ENCODE peak calls at places on chromosomes 5 and 9, in four cellular contexts. One of them, this sample, is unnamed.

GRCh38 chr5:159071382-159071781 is 28.3 kb downstream of the EBF1 start:
- DNase-seq in brain microvascular endothelial cell: no peak
- DNase-seq in AG09309: no peak
- DNase-seq in A673: no peak
- DNase-seq in this sample: no peak

GRCh38 chr9:78144663-78145377 is 91.1 kb upstream of the CEP78 start:
- DNase-seq in brain microvascular endothelial cell: no peak
- DNase-seq in A673: no peak
- DNase-seq in AG09309: no peak
- DNase-seq in this sample: no peak

GRCh38 chr9:87620727-87621322 is 105.1 kb upstream of the CTSL start:
- DNase-seq in A673: no peak
- DNase-seq in brain microvascular endothelial cell: no peak
- DNase-seq in AG09309: no peak
- DNase-seq in this sample: no peak

GRCh38 chr5:107670927-107671741 is at the start of gene EFNA5:
- DNase-seq in A673: peak
- DNase-seq in brain microvascular endothelial cell: peak
- DNase-seq in AG09309: no peak
- DNase-seq in this sample: no peak

GRCh38 chr5:169710675-169711074 is 73.6 kb downstream of the DOCK2 start:
- DNase-seq in A673: no peak
- DNase-seq in AG09309: no peak
- DNase-seq in brain microvascular endothelial cell: no peak
- DNase-seq in this sample: no peak

GRCh38 chr9:2481216-2481615 is 140.4 kb upstream of the VLDLR start:
- DNase-seq in brain microvascular endothelial cell: no peak
- DNase-seq in A673: no peak
- DNase-seq in AG09309: no peak
- DNase-seq in this sample: no peak

GRCh38 chr9:131633491-131634031 is 88.2 kb downstream of the PRRT1B start:
- DNase-seq in A673: peak
- DNase-seq in AG09309: no peak
- DNase-seq in brain microvascular endothelial cell: no peak
- DNase-seq in this sample: no peak

GRCh38 chr9:69364510-69365150 is 39.6 kb downstream of the ENTREP1 start:
- DNase-seq in AG09309: no peak
- DNase-seq in brain microvascular endothelial cell: no peak
- DNase-seq in A673: no peak
- DNase-seq in this sample: no peak

GRCh38 chr9:6667633-6668280 is 22.2 kb upstream of the GLDC start:
- DNase-seq in A673: peak
- DNase-seq in AG09309: no peak
- DNase-seq in brain microvascular endothelial cell: peak
- DNase-seq in this sample: no peak

GRCh38 chr5:398475-399295 is 44.3 kb upstream of the EXOC3 start:
- DNase-seq in AG09309: no peak
- DNase-seq in brain microvascular endothelial cell: no peak
- DNase-seq in A673: no peak
- DNase-seq in this sample: no peak

GRCh38 chr5:140833993-140834392 is at the start of gene PCDHA7:
- DNase-seq in brain microvascular endothelial cell: no peak
- DNase-seq in A673: peak
- DNase-seq in AG09309: no peak
- DNase-seq in this sample: no peak

GRCh38 chr5:155057626-155058025 is 44.1 kb downstream of the KIF4B start:
- DNase-seq in A673: no peak
- DNase-seq in AG09309: no peak
- DNase-seq in brain microvascular endothelial cell: no peak
- DNase-seq in this sample: no peak

GRCh38 chr5:137280656-137281055 is 218.5 kb downstream of the SPOCK1 start:
- DNase-seq in A673: no peak
- DNase-seq in AG09309: no peak
- DNase-seq in brain microvascular endothelial cell: no peak
- DNase-seq in this sample: no peak

GRCh38 chr5:129392681-129393080 is 67.4 kb upstream of the ADAMTS19 start:
- DNase-seq in A673: no peak
- DNase-seq in AG09309: no peak
- DNase-seq in brain microvascular endothelial cell: no peak
- DNase-seq in this sample: peak

GRCh38 chr9:36074870-36075532 is 38.3 kb downstream of the RECK start:
- DNase-seq in brain microvascular endothelial cell: peak
- DNase-seq in A673: peak
- DNase-seq in AG09309: peak
- DNase-seq in this sample: peak

GRCh38 chr5:150497274-150497988 is 10.5 kb upstream of the NDST1 start:
- DNase-seq in AG09309: no peak
- DNase-seq in brain microvascular endothelial cell: peak
- DNase-seq in A673: peak
- DNase-seq in this sample: no peak

GRCh38 chr5:134844252-134844651 is 1.5 kb upstream of the C5orf24 start:
- DNase-seq in AG09309: no peak
- DNase-seq in brain microvascular endothelial cell: no peak
- DNase-seq in A673: no peak
- DNase-seq in this sample: no peak

GRCh38 chr5:44565872-44566271 is 176.7 kb upstream of the FGF10 start:
- DNase-seq in AG09309: no peak
- DNase-seq in A673: no peak
- DNase-seq in brain microvascular endothelial cell: no peak
- DNase-seq in this sample: no peak

GRCh38 chr9:133715866-133716563 is 22.1 kb downstream of the SARDH start:
- DNase-seq in AG09309: no peak
- DNase-seq in brain microvascular endothelial cell: peak
- DNase-seq in A673: peak
- DNase-seq in this sample: no peak

GRCh38 chr5:40414922-40415321 is 264.8 kb upstream of the PTGER4 start:
- DNase-seq in AG09309: no peak
- DNase-seq in A673: no peak
- DNase-seq in brain microvascular endothelial cell: no peak
- DNase-seq in this sample: no peak

GRCh38 chr9:93949694-93950449 is 5.3 kb downstream of the BARX1 start:
- DNase-seq in brain microvascular endothelial cell: no peak
- DNase-seq in AG09309: no peak
- DNase-seq in A673: no peak
- DNase-seq in this sample: no peak

GRCh38 chr5:96143450-96143849 is 181.8 kb upstream of the ELL2 start:
- DNase-seq in A673: no peak
- DNase-seq in AG09309: no peak
- DNase-seq in brain microvascular endothelial cell: no peak
- DNase-seq in this sample: no peak

GRCh38 chr9:129139233-129139992 is 28.2 kb downstream of the PTPA start:
- DNase-seq in brain microvascular endothelial cell: peak
- DNase-seq in A673: peak
- DNase-seq in AG09309: peak
- DNase-seq in this sample: peak

GRCh38 chr9:129137292-129138143 is 26.3 kb downstream of the PTPA start:
- DNase-seq in brain microvascular endothelial cell: no peak
- DNase-seq in AG09309: no peak
- DNase-seq in A673: no peak
- DNase-seq in this sample: no peak

GRCh38 chr9:129139993-129140396 is 28.8 kb downstream of the PTPA start:
- DNase-seq in brain microvascular endothelial cell: peak
- DNase-seq in A673: peak
- DNase-seq in AG09309: peak
- DNase-seq in this sample: peak

GRCh38 chr9:129138144-129138462 is 26.9 kb downstream of the PTPA start:
- DNase-seq in A673: no peak
- DNase-seq in brain microvascular endothelial cell: no peak
- DNase-seq in AG09309: no peak
- DNase-seq in this sample: no peak

GRCh38 chr9:129138476-129139232 is 27.4 kb downstream of the PTPA start:
- DNase-seq in A673: no peak
- DNase-seq in AG09309: peak
- DNase-seq in brain microvascular endothelial cell: no peak
- DNase-seq in this sample: no peak
- TF ChIP-seq CTCF in A673: no peak
- TF ChIP-seq CTCF in AG09309: no peak
- TF ChIP-seq CTCF in brain microvascular endothelial cell: no peak
- TF ChIP-seq CTCF in this sample: no peak

GRCh38 chr9:19409406-19410194 is 791 bp downstream of the ACER2 start:
- DNase-seq in AG09309: no peak
- DNase-seq in A673: peak
- DNase-seq in brain microvascular endothelial cell: no peak
- DNase-seq in this sample: no peak
- TF ChIP-seq CTCF in AG09309: no peak
- TF ChIP-seq CTCF in A673: no peak
- TF ChIP-seq CTCF in brain microvascular endothelial cell: no peak
- TF ChIP-seq CTCF in this sample: no peak

GRCh38 chr9:121838757-121839669 is 187.6 kb downstream of the DAB2IP start:
- DNase-seq in A673: peak
- DNase-seq in AG09309: no peak
- DNase-seq in brain microvascular endothelial cell: no peak
- DNase-seq in this sample: no peak
- TF ChIP-seq CTCF in A673: peak
- TF ChIP-seq CTCF in AG09309: peak
- TF ChIP-seq CTCF in brain microvascular endothelial cell: peak
- TF ChIP-seq CTCF in this sample: peak

GRCh38 chr9:92706218-92706940 is 36.4 kb upstream of the IPPK start:
- DNase-seq in brain microvascular endothelial cell: no peak
- DNase-seq in A673: peak
- DNase-seq in AG09309: no peak
- DNase-seq in this sample: no peak
- TF ChIP-seq CTCF in brain microvascular endothelial cell: peak
- TF ChIP-seq CTCF in A673: peak
- TF ChIP-seq CTCF in AG09309: peak
- TF ChIP-seq CTCF in this sample: no peak

GRCh38 chr9:79611091-79611614 is 39.4 kb downstream of the TLE4 start:
- DNase-seq in AG09309: peak
- DNase-seq in A673: peak
- DNase-seq in brain microvascular endothelial cell: peak
- DNase-seq in this sample: peak

GRCh38 chr9:79615038-79615437 is 43.3 kb downstream of the TLE4 start:
- DNase-seq in brain microvascular endothelial cell: no peak
- DNase-seq in A673: no peak
- DNase-seq in AG09309: no peak
- DNase-seq in this sample: no peak

GRCh38 chr9:79616013-79616412 is 44.2 kb downstream of the TLE4 start:
- DNase-seq in AG09309: no peak
- DNase-seq in A673: no peak
- DNase-seq in brain microvascular endothelial cell: no peak
- DNase-seq in this sample: no peak

GRCh38 chr9:79610019-79610760 is 38.4 kb downstream of the TLE4 start:
- DNase-seq in A673: no peak
- DNase-seq in AG09309: peak
- DNase-seq in brain microvascular endothelial cell: peak
- DNase-seq in this sample: peak

DNA sequence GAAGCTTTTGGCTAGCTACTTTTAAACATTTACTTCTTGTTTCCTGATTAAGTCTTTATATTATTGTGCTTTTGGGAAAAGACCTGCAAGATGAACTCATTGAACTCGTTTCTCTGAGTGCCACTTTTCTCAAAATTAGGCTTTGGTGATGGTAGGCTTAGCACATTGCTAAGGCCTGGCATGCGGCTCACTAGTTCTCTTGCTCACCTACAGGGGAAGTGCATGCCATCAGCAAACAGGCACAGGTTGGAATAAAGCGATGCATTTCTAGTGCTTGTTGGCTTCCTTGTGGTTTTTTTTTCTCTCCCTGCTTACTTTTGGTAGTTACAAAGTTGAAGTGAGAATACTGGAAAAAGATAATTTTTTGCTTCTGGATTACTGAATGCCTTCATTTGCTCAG is 41.4 kb downstream of the TLE4 start:
- DNase-seq in AG09309: no peak
- DNase-seq in brain microvascular endothelial cell: no peak
- DNase-seq in A673: no peak
- DNase-seq in this sample: no peak
- TF ChIP-seq CTCF in AG09309: no peak
- TF ChIP-seq CTCF in brain microvascular endothelial cell: no peak
- TF ChIP-seq CTCF in A673: no peak
- TF ChIP-seq CTCF in this sample: no peak